ENCODE peak calls at places on chromosomes 5 and 9, in six cellular contexts. S is stimulated activated CD8-positive, alpha-beta memory T cell treated with anti-CD3 and anti-CD28 coated beads, Interleukin-4, amount 100 ng/mL, for 4 hours; O is LHCN-M2; E is M059J; B is stimulated activated CD4-positive, alpha-beta T cell treated with anti-CD3 and anti-CD28 coated beads, TNF-alpha, amount 100 ng/mL, for 48 hours; C is activated naive CD8-positive, alpha-beta T cell treated with anti-CD3 and anti-CD28 coated beads for 36 hours. G is an unnamed sample.

GRCh38 chr9:117729375-117729774 is 25.2 kb downstream of the TLR4 start:
- DNase-seq in O (no peak), S (no peak), C (no peak), E (no peak), B (no peak), G (no peak)

GRCh38 chr5:10685103-10685502 is 75.9 kb downstream of the DAP start:
- DNase-seq in E (no peak), S (no peak), B (no peak), O (no peak), C (no peak), G (no peak)

GRCh38 chr9:113851860-113852259 is 24.2 kb upstream of the ZNF618 start:
- DNase-seq in O (no peak), C (no peak), S (no peak), B (no peak), E (no peak), G (no peak)

GRCh38 chr9:116002624-116003023 is 151.0 kb upstream of the PAPPA start:
- DNase-seq in O (peak; percentile 84), C (no peak), E (peak; percentile 90), B (no peak), S (no peak), G (no peak)

GRCh38 chr9:119289740-119290139 is 79.5 kb downstream of the BRINP1 start:
- DNase-seq in E (peak; percentile 49), C (peak; percentile 0), B (no peak), S (no peak), O (peak; percentile 48), G (peak; percentile 4)

GRCh38 chr5:68320094-68320986 is 104.8 kb downstream of the PIK3R1 start:
- DNase-seq in E (peak; percentile 77), B (no peak), C (no peak), S (no peak), O (no peak), G (no peak)

GRCh38 chr5:88150747-88151146 is 117.9 kb downstream of the TMEM161B start:
- DNase-seq in B (no peak), C (no peak), O (no peak), E (no peak), S (no peak), G (no peak)

GRCh38 chr9:87714819-87715218 is 11.1 kb upstream of the CTSL start:
- DNase-seq in S (no peak), E (peak; percentile 70), B (no peak), O (peak; percentile 93), C (no peak), G (no peak)

GRCh38 chr9:98064623-98065392 is 8.3 kb downstream of the NANS start:
- DNase-seq in B (no peak), C (no peak), S (no peak), O (peak; percentile 15), E (no peak), G (no peak)